ENCODE peak calls at places on chromosomes 7 and 10, in eight cellular contexts. One of them, this sample, is unnamed.

GRCh38 chr10:6181249-6181648 is 21.5 kb upstream of the PFKFB3 start:
- DNase-seq in T-helper 2 cell: no peak
- DNase-seq in substantia nigra: no peak
- DNase-seq in Panc1: no peak
- DNase-seq in T-cell: no peak
- DNase-seq in fibroblast of the aortic adventitia: no peak
- DNase-seq in stomach: no peak
- DNase-seq in OCI-M1: no peak
- DNase-seq in this sample: no peak

GRCh38 chr10:78203915-78204818 is 170.5 kb downstream of the RPS24 start:
- DNase-seq in T-helper 2 cell: no peak
- DNase-seq in substantia nigra: no peak
- DNase-seq in Panc1: no peak
- DNase-seq in T-cell: no peak
- DNase-seq in fibroblast of the aortic adventitia: peak; percentile 36
- DNase-seq in stomach: no peak
- DNase-seq in OCI-M1: no peak
- DNase-seq in this sample: no peak

GRCh38 chr10:103995134-103995533 is 28.2 kb downstream of the SLK start:
- DNase-seq in T-helper 2 cell: no peak
- DNase-seq in substantia nigra: no peak
- DNase-seq in Panc1: no peak
- DNase-seq in T-cell: no peak
- DNase-seq in fibroblast of the aortic adventitia: no peak
- DNase-seq in stomach: no peak
- DNase-seq in OCI-M1: no peak
- DNase-seq in this sample: no peak

GRCh38 chr7:103989200-103989784 is at the start of gene RELN:
- DNase-seq in T-helper 2 cell: no peak
- DNase-seq in substantia nigra: no peak
- DNase-seq in Panc1: no peak
- DNase-seq in T-cell: no peak
- DNase-seq in fibroblast of the aortic adventitia: peak; percentile 22
- DNase-seq in stomach: no peak
- DNase-seq in OCI-M1: peak; percentile 39
- DNase-seq in this sample: peak; percentile 29

GRCh38 chr10:77267703-77268630 is 369.6 kb downstream of the KCNMA1 start:
- DNase-seq in T-helper 2 cell: no peak
- DNase-seq in substantia nigra: no peak
- DNase-seq in Panc1: no peak
- DNase-seq in T-cell: no peak
- DNase-seq in fibroblast of the aortic adventitia: no peak
- DNase-seq in stomach: no peak
- DNase-seq in OCI-M1: no peak
- DNase-seq in this sample: no peak

GRCh38 chr7:25953859-25954258 is 198.1 kb upstream of the NFE2L3 start:
- DNase-seq in T-helper 2 cell: no peak
- DNase-seq in substantia nigra: no peak
- DNase-seq in Panc1: no peak
- DNase-seq in T-cell: no peak
- DNase-seq in fibroblast of the aortic adventitia: no peak
- DNase-seq in stomach: no peak
- DNase-seq in OCI-M1: peak; percentile 4
- DNase-seq in this sample: no peak

GRCh38 chr7:82105463-82105862 is 335.6 kb upstream of the HGF start:
- DNase-seq in T-helper 2 cell: no peak
- DNase-seq in substantia nigra: no peak
- DNase-seq in Panc1: peak; percentile 42
- DNase-seq in T-cell: no peak
- DNase-seq in fibroblast of the aortic adventitia: peak; percentile 53
- DNase-seq in stomach: no peak
- DNase-seq in OCI-M1: peak; percentile 83
- DNase-seq in this sample: no peak

GRCh38 chr10:99784025-99784730 is 1.7 kb downstream of the ABCC2 start:
- DNase-seq in T-helper 2 cell: no peak
- DNase-seq in substantia nigra: no peak
- DNase-seq in Panc1: no peak
- DNase-seq in T-cell: no peak
- DNase-seq in fibroblast of the aortic adventitia: peak; percentile 90
- DNase-seq in stomach: no peak
- DNase-seq in OCI-M1: peak; percentile 13
- DNase-seq in this sample: no peak

GRCh38 chr7:7183061-7183832 is 903 bp downstream of the C1GALT1 start:
- DNase-seq in T-helper 2 cell: peak; percentile 30
- DNase-seq in substantia nigra: no peak
- DNase-seq in Panc1: no peak
- DNase-seq in T-cell: peak; percentile 4
- DNase-seq in fibroblast of the aortic adventitia: peak; percentile 41
- DNase-seq in stomach: peak; percentile 78
- DNase-seq in OCI-M1: peak; percentile 47
- DNase-seq in this sample: peak; percentile 44

GRCh38 chr10:116880716-116881440 is 31.6 kb downstream of the ENO4 start:
- DNase-seq in T-helper 2 cell: no peak
- DNase-seq in substantia nigra: no peak
- DNase-seq in Panc1: no peak
- DNase-seq in T-cell: no peak
- DNase-seq in fibroblast of the aortic adventitia: no peak
- DNase-seq in stomach: no peak
- DNase-seq in OCI-M1: peak; percentile 27
- DNase-seq in this sample: peak; percentile 37

GRCh38 chr7:151491859-151492258 is 27.8 kb downstream of the RHEB start:
- DNase-seq in T-helper 2 cell: no peak
- DNase-seq in substantia nigra: no peak
- DNase-seq in Panc1: peak; percentile 27
- DNase-seq in T-cell: no peak
- DNase-seq in fibroblast of the aortic adventitia: peak; percentile 83
- DNase-seq in stomach: no peak
- DNase-seq in OCI-M1: peak; percentile 16
- DNase-seq in this sample: no peak

GRCh38 chr10:133196936-133197758 is 32.9 kb upstream of the UTF1 start:
- DNase-seq in T-helper 2 cell: no peak
- DNase-seq in substantia nigra: no peak
- DNase-seq in Panc1: no peak
- DNase-seq in T-cell: no peak
- DNase-seq in fibroblast of the aortic adventitia: no peak
- DNase-seq in stomach: no peak
- DNase-seq in OCI-M1: no peak
- DNase-seq in this sample: no peak

GRCh38 chr7:85185355-85186082 is 1.3 kb downstream of the SEMA3D start:
- DNase-seq in T-helper 2 cell: no peak
- DNase-seq in substantia nigra: peak; percentile 25
- DNase-seq in Panc1: no peak
- DNase-seq in T-cell: no peak
- DNase-seq in fibroblast of the aortic adventitia: peak; percentile 82
- DNase-seq in stomach: peak; percentile 42
- DNase-seq in OCI-M1: no peak
- DNase-seq in this sample: peak; percentile 62

GRCh38 chr7:14837216-14837615 is 65.3 kb downstream of the DGKB start:
- DNase-seq in T-helper 2 cell: no peak
- DNase-seq in substantia nigra: no peak
- DNase-seq in Panc1: no peak
- DNase-seq in T-cell: no peak
- DNase-seq in fibroblast of the aortic adventitia: peak; percentile 45
- DNase-seq in stomach: no peak
- DNase-seq in OCI-M1: no peak
- DNase-seq in this sample: no peak

GRCh38 chr10:4270116-4270515 is 485.1 kb upstream of the KLF6 start:
- DNase-seq in T-helper 2 cell: no peak
- DNase-seq in substantia nigra: no peak
- DNase-seq in Panc1: no peak
- DNase-seq in T-cell: no peak
- DNase-seq in fibroblast of the aortic adventitia: peak; percentile 85
- DNase-seq in stomach: no peak
- DNase-seq in OCI-M1: peak; percentile 45
- DNase-seq in this sample: no peak

GRCh38 chr7:17392846-17393245 is 94.4 kb downstream of the AHR start:
- DNase-seq in T-helper 2 cell: no peak
- DNase-seq in substantia nigra: no peak
- DNase-seq in Panc1: no peak
- DNase-seq in T-cell: no peak
- DNase-seq in fibroblast of the aortic adventitia: peak; percentile 97
- DNase-seq in stomach: no peak
- DNase-seq in OCI-M1: no peak
- DNase-seq in this sample: no peak

GRCh38 chr10:114724295-114724694 is 66.2 kb upstream of the ABLIM1 start:
- DNase-seq in T-helper 2 cell: no peak
- DNase-seq in substantia nigra: no peak
- DNase-seq in Panc1: no peak
- DNase-seq in T-cell: no peak
- DNase-seq in fibroblast of the aortic adventitia: no peak
- DNase-seq in stomach: no peak
- DNase-seq in OCI-M1: no peak
- DNase-seq in this sample: no peak

GRCh38 chr7:142482899-142483658 is 225.2 kb upstream of the PRSS58 start:
- DNase-seq in T-helper 2 cell: peak; percentile 42
- DNase-seq in substantia nigra: no peak
- DNase-seq in Panc1: no peak
- DNase-seq in T-cell: peak; percentile 26
- DNase-seq in fibroblast of the aortic adventitia: peak; percentile 60
- DNase-seq in stomach: peak; percentile 54
- DNase-seq in OCI-M1: peak; percentile 57
- DNase-seq in this sample: no peak